ENCODE peak calls at places on chromosomes 1 and 21, in five cellular contexts. W, N, X, J and A are unnamed samples.

GRCh38 chr21:38989745-38990423 is 184.2 kb downstream of the ETS2 start:
- DNase-seq in J (no peak), W (no peak), N (no peak), X (no peak), A (no peak)

GRCh38 chr1:18351735-18352134 is 129.0 kb upstream of the KLHDC7A start:
- DNase-seq in N (no peak), X (no peak), W (no peak), J (no peak), A (no peak)

GRCh38 chr1:223123238-223123976 is 19.6 kb downstream of the TLR5 start:
- DNase-seq in J (peak; percentile 66), W (peak; percentile 69), N (peak; percentile 67), X (peak; percentile 40), A (peak; percentile 67)

GRCh38 chr1:171188388-171189266 is 3.5 kb downstream of the FMO2 start:
- DNase-seq in J (peak; percentile 41), N (peak; percentile 2), W (no peak), X (no peak), A (peak; percentile 27)

GRCh38 chr1:236168716-236169429 is 26.5 kb downstream of the GPR137B start:
- DNase-seq in W (no peak), X (no peak), J (peak; percentile 40), N (no peak), A (peak; percentile 56)

GRCh38 chr1:109630081-109630880 is 10.6 kb downstream of the AMPD2 start:
- DNase-seq in J (no peak), N (peak; percentile 37), W (no peak), X (no peak), A (peak; percentile 27)

GRCh38 chr1:243917177-243917862 is 67.3 kb upstream of the AKT3 start:
- DNase-seq in X (peak; percentile 56), W (no peak), J (peak; percentile 21), N (peak; percentile 24), A (peak; percentile 52)

GRCh38 chr1:108704501-108704900 is 8.2 kb upstream of the FNDC7 start:
- DNase-seq in N (no peak), W (no peak), X (no peak), J (no peak), A (peak; percentile 64)

GRCh38 chr1:235502601-235503332 is 1.5 kb downstream of the B3GALNT2 start:
- DNase-seq in N (no peak), J (no peak), W (no peak), X (no peak), A (peak; percentile 13)

GRCh38 chr1:46687095-46687659 is 15.5 kb downstream of the TEX38 start:
- DNase-seq in X (peak; percentile 89), W (peak; percentile 83), N (no peak), J (peak; percentile 70), A (no peak)

GRCh38 chr1:246428542-246429308 is 78.4 kb downstream of the SMYD3 start:
- DNase-seq in J (no peak), N (no peak), W (no peak), X (no peak), A (no peak)

GRCh38 chr1:162386292-162387225 is 5.0 kb downstream of the C1orf226 start:
- DNase-seq in N (no peak), J (no peak), W (no peak), X (no peak), A (no peak)

GRCh38 chr1:176033474-176033873 is 173.6 kb downstream of the COP1 start:
- DNase-seq in J (no peak), W (no peak), X (no peak), N (no peak), A (peak; percentile 54)

GRCh38 chr1:27598288-27598687 is 5.7 kb downstream of the AHDC1 start:
- DNase-seq in N (no peak), J (peak; percentile 71), X (no peak), W (no peak), A (no peak)

GRCh38 chr1:8632092-8632491 is 185.3 kb downstream of the RERE start:
- DNase-seq in X (no peak), N (no peak), W (no peak), J (no peak), A (no peak)

GRCh38 chr1:116147972-116148371 is 36.8 kb downstream of the MAB21L3 start:
- DNase-seq in W (no peak), N (no peak), X (no peak), J (no peak), A (no peak)

GRCh38 chr1:18134324-18135046 is 26.9 kb downstream of the IGSF21 start:
- DNase-seq in J (no peak), W (no peak), N (no peak), X (no peak), A (no peak)

GRCh38 chr21:39904457-39904856 is 37.2 kb downstream of the PCP4 start:
- DNase-seq in W (no peak), J (no peak), N (no peak), X (no peak), A (no peak)

GRCh38 chr1:145720878-145721671 is 1.8 kb downstream of the CD160 start:
- DNase-seq in W (peak; percentile 76), X (peak; percentile 89), N (peak; percentile 58), J (peak; percentile 69), A (peak; percentile 59)

GRCh38 chr1:74162333-74162732 is 35.6 kb downstream of the LRRIQ3 start:
- DNase-seq in W (no peak), J (no peak), N (no peak), X (no peak), A (no peak)

GRCh38 chr1:52911541-52911940 is 10.0 kb downstream of the ECHDC2 start:
- DNase-seq in J (no peak), N (no peak), X (no peak), W (no peak), A (no peak)

GRCh38 chr21:44423312-44423821 is 31.9 kb upstream of the LRRC3 start:
- DNase-seq in X (no peak), W (peak; percentile 38), J (peak; percentile 2), N (no peak), A (no peak)

GRCh38 chr1:83702349-83702748 is 296.6 kb downstream of the TTLL7 start:
- DNase-seq in J (no peak), X (no peak), W (no peak), N (no peak), A (no peak)

GRCh38 chr1:224513787-224514209 is 79.2 kb upstream of the WDR26 start:
- DNase-seq in J (peak; percentile 82), W (peak; percentile 85), N (peak; percentile 62), X (peak; percentile 85), A (peak; percentile 84)

GRCh38 chr1:184890539-184890973 is 83.8 kb downstream of the NIBAN1 start:
- DNase-seq in N (peak; percentile 3), W (no peak), X (peak; percentile 22), J (no peak), A (no peak)

GRCh38 chr1:110211503-110212164 is 1.5 kb downstream of the KCNC4 start:
- DNase-seq in X (no peak), N (no peak), W (no peak), J (no peak), A (no peak)

DNA sequence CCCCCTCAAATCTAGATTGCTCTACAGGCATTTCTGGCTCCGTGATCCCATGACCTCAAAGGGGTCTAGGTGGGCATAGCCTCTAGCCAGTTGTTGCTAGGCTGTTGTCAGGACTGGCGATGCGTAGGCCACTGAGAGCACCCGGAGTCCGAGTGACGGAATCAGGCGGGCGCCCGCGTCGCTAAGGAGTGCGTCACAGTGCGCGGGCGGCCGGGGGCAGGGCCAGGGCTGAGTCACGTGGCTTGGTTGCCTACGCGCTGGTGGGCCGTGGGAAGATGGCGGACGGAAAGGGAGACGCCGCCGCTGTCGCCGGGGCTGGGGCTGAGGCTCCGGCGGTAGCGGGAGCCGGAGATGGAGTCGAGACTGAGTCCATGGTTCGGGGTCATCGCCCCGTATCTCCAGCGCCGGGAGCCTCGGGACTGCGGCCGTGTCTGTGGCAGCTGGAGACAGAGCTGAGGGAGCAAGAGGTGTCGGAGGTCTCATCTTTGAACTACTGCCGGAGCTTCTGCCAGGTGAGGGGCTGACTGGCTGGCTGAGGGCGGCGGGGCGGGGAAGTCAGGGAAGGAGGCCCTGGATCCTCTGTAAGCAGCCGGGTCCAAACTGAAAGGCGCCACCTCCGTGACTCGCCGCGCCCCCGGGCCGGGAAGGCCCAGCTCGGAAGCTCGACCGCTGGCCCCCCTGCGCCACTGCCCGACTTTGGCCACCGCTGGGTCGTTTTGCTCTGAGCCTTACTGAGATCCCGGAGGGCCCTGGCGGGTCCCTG is at the start of gene RLF:
- DNase-seq in X (peak; percentile 96), J (peak; percentile 95), W (peak; percentile 96), N (peak; percentile 95), A (peak; percentile 94)
- H3K27ac ChIP-seq in X (peak within 1 kb of the TSS; percentile 90), J (peak within 1 kb of the TSS; percentile 94), W (peak within 1 kb of the TSS; percentile 97), N (peak within 1 kb of the TSS; percentile 98), A (peak within 1 kb of the TSS; percentile 82)

GRCh38 chr1:166164995-166165660 is 1.7 kb downstream of the FAM78B start:
- DNase-seq in X (peak; percentile 64), J (peak; percentile 55), N (no peak), W (no peak), A (peak; percentile 26)

GRCh38 chr1:166155108-166155507 is 11.7 kb downstream of the FAM78B start:
- DNase-seq in N (no peak), W (no peak), X (no peak), J (no peak), A (no peak)

GRCh38 chr1:166156674-166157073 is 10.1 kb downstream of the FAM78B start:
- DNase-seq in X (no peak), W (no peak), N (no peak), J (no peak), A (no peak)

GRCh38 chr1:166164646-166164994 is 2.2 kb downstream of the FAM78B start:
- DNase-seq in N (no peak), X (no peak), J (no peak), W (no peak), A (no peak)

DNA sequence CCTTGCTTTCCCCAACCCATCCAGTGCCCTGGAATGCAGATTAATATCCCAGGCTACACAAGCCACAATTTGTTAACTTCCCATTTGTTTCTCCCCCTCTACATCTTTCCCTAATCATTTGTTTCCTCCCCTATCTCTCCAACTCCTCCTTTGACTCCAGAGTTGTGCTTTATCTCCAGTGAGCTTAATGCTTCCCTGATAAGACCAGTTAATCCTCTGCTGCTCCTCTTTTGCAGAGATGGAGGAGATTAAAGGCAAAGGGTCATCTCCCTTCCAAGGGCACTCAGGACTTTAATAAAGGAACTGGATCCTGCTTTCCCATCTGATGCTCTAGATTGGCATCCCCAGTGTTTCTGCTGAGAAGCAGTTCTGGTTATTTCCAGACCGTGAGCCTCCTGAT is 7.1 kb downstream of the FAM78B start:
- DNase-seq in N (no peak), J (no peak), W (no peak), X (no peak), A (no peak)
- H3K27ac ChIP-seq in N (no peak overlapping the region), J (no peak overlapping the region), W (no peak overlapping the region), X (no peak overlapping the region), A (no peak overlapping the region)

GRCh38 chr1:113732802-113733201 is 26.5 kb downstream of the PHTF1 start:
- DNase-seq in J (no peak), W (no peak), X (no peak), N (no peak), A (no peak)

GRCh38 chr1:113734357-113735055 is 24.8 kb downstream of the PHTF1 start:
- DNase-seq in X (no peak), J (no peak), N (no peak), W (no peak), A (no peak)
- H3K27ac ChIP-seq in X (no peak overlapping the region), J (no peak overlapping the region), N (no peak overlapping the region), W (no peak overlapping the region), A (no peak overlapping the region)

GRCh38 chr1:91603409-91603808 is 102.8 kb downstream of the CDC7 start:
- DNase-seq in J (no peak), W (no peak), X (no peak), N (no peak), A (no peak)

GRCh38 chr1:91606546-91607078 is 106.0 kb downstream of the CDC7 start:
- DNase-seq in X (no peak), W (no peak), N (no peak), J (no peak), A (no peak)

GRCh38 chr1:91605566-91605965 is 104.9 kb downstream of the CDC7 start:
- DNase-seq in N (no peak), J (no peak), W (no peak), X (no peak), A (no peak)

GRCh38 chr1:91601554-91602322 is 101.1 kb downstream of the CDC7 start:
- DNase-seq in W (no peak), N (no peak), J (peak; percentile 82), X (no peak), A (no peak)

GRCh38 chr1:91604632-91605031 is 104.0 kb downstream of the CDC7 start:
- DNase-seq in N (no peak), J (peak; percentile 28), W (no peak), X (no peak), A (no peak)
- H3K27ac ChIP-seq in N (no peak overlapping the region), J (peak overlapping the region; percentile 57), W (no peak overlapping the region), X (no peak overlapping the region), A (no peak overlapping the region)